ENCODE peak calls at places on chromosomes 4 and X, in eight cellular contexts. A is NCI-H1436 treated with DMSO at 0.1 percent for 48 hours; U is NCI-H2107; S is GM13976; L is DMS153; G is OCI-LY7; P is stimulated activated CD4-positive, alpha-beta T cell treated with anti-CD3 and anti-CD28 coated beads, Interleukin-2, amount 100 ng/mL, for 24 hours; Y is fibroblast of the aortic adventitia. Q is an unnamed sample.
A peak's percentile ranks its signal among the peaks of the same experiment; 100 is the strongest.

GRCh38 chr4:137471895-137472294 is 60.4 kb downstream of the PCDH18 start:
- DNase-seq in G (no peak), A (no peak), S (no peak), L (peak; percentile 35), Y (peak; percentile 50), P (no peak), U (no peak), Q (no peak)

GRCh38 chr4:45662996-45663395 is 460.9 kb downstream of the GABRG1 start:
- DNase-seq in Y (peak; percentile 13), A (no peak), S (no peak), P (no peak), L (no peak), G (no peak), U (no peak), Q (no peak)

GRCh38 chr4:57080781-57081650 is 29.2 kb downstream of the IGFBP7 start:
- DNase-seq in G (no peak), S (no peak), U (no peak), A (no peak), P (no peak), Y (peak; percentile 96), L (no peak), Q (no peak)

GRCh38 chrX:39050427-39050826 is 249.2 kb downstream of the MID1IP1 start:
- DNase-seq in A (no peak), P (no peak), L (no peak), G (no peak), S (no peak), U (no peak), Y (no peak), Q (no peak)

GRCh38 chrX:130174051-130174704 is 2.4 kb downstream of the RAB33A start:
- DNase-seq in S (no peak), Y (peak; percentile 91), U (no peak), G (no peak), L (no peak), A (no peak), P (no peak), Q (no peak)

GRCh38 chrX:132802033-132802432 is 156.4 kb downstream of the HS6ST2 start:
- DNase-seq in G (no peak), U (no peak), Y (no peak), S (no peak), P (no peak), L (no peak), A (no peak), Q (no peak)

GRCh38 chrX:13369541-13370140 is 49.8 kb upstream of the ATXN3L start:
- DNase-seq in G (no peak), U (no peak), P (no peak), L (peak; percentile 68), S (no peak), Y (no peak), A (peak; percentile 8), Q (no peak)

GRCh38 chr4:137641554-137641953 is 109.3 kb upstream of the PCDH18 start:
- DNase-seq in A (no peak), S (no peak), U (no peak), P (no peak), G (no peak), L (no peak), Y (peak; percentile 93), Q (no peak)

GRCh38 chr4:15382669-15383273 is 45.1 kb upstream of the C1QTNF7 start:
- DNase-seq in Y (no peak), A (no peak), U (no peak), P (no peak), S (no peak), G (no peak), L (no peak), Q (no peak)

GRCh38 chrX:154352012-154352401 is 22.4 kb downstream of the FLNA start:
- DNase-seq in S (no peak), P (no peak), L (no peak), A (no peak), G (no peak), Y (no peak), U (no peak), Q (no peak)